ENCODE peak calls at places on chromosomes 12 and 14, in six cellular contexts. One of them, this sample, is unnamed.

GRCh38 chr14:35261774-35262173 is 30.4 kb upstream of the PSMA6 start:
- DNase-seq in GM12878: no peak
- DNase-seq in H1: no peak
- DNase-seq in GM12891: no peak
- DNase-seq in HepG2: no peak
- DNase-seq in K562: no peak
- DNase-seq in this sample: no peak

GRCh38 chr12:50314629-50315312 is 31.5 kb upstream of the LIMA1 start:
- DNase-seq in K562: peak
- DNase-seq in H1: no peak
- DNase-seq in GM12878: no peak
- DNase-seq in HepG2: peak
- DNase-seq in GM12891: no peak
- DNase-seq in this sample: no peak

GRCh38 chr12:132253698-132254480 is 75.5 kb downstream of the GALNT9 start:
- DNase-seq in GM12878: no peak
- DNase-seq in K562: no peak
- DNase-seq in H1: no peak
- DNase-seq in HepG2: no peak
- DNase-seq in GM12891: no peak
- DNase-seq in this sample: no peak

GRCh38 chr12:24839268-24839791 is 109.6 kb downstream of the BCAT1 start:
- DNase-seq in K562: no peak
- DNase-seq in GM12878: peak
- DNase-seq in HepG2: no peak
- DNase-seq in H1: no peak
- DNase-seq in GM12891: no peak
- DNase-seq in this sample: peak

GRCh38 chr12:19451196-19451595 is 11.9 kb downstream of the AEBP2 start:
- DNase-seq in HepG2: no peak
- DNase-seq in GM12878: no peak
- DNase-seq in K562: no peak
- DNase-seq in H1: peak
- DNase-seq in GM12891: no peak
- DNase-seq in this sample: no peak

GRCh38 chr14:37697489-37698121 is 102.2 kb downstream of the TTC6 start:
- DNase-seq in GM12891: no peak
- DNase-seq in GM12878: no peak
- DNase-seq in H1: no peak
- DNase-seq in HepG2: peak
- DNase-seq in K562: no peak
- DNase-seq in this sample: no peak

GRCh38 chr12:124098101-124098757 is 125.2 kb downstream of the ZNF664 start:
- DNase-seq in GM12891: no peak
- DNase-seq in GM12878: no peak
- DNase-seq in H1: no peak
- DNase-seq in K562: no peak
- DNase-seq in HepG2: no peak
- DNase-seq in this sample: no peak

GRCh38 chr12:47282206-47282605 is 202.4 kb upstream of the AMIGO2 start:
- DNase-seq in GM12878: no peak
- DNase-seq in GM12891: no peak
- DNase-seq in HepG2: no peak
- DNase-seq in H1: no peak
- DNase-seq in K562: no peak
- DNase-seq in this sample: no peak

GRCh38 chr14:58107947-58108552 is 44.0 kb downstream of the ARMH4 start:
- DNase-seq in H1: no peak
- DNase-seq in GM12878: no peak
- DNase-seq in K562: peak
- DNase-seq in HepG2: peak
- DNase-seq in GM12891: peak
- DNase-seq in this sample: no peak

GRCh38 chr14:33134975-33135374 is 196.3 kb downstream of the NPAS3 start:
- DNase-seq in H1: no peak
- DNase-seq in HepG2: no peak
- DNase-seq in GM12878: no peak
- DNase-seq in K562: no peak
- DNase-seq in GM12891: no peak
- DNase-seq in this sample: no peak

GRCh38 chr12:124939428-124940142 is 25.1 kb upstream of the UBC start:
- DNase-seq in K562: peak
- DNase-seq in GM12891: no peak
- DNase-seq in HepG2: peak
- DNase-seq in H1: peak
- DNase-seq in GM12878: peak
- DNase-seq in this sample: no peak

GRCh38 chr12:43095669-43096068 is 456.3 kb downstream of the ADAMTS20 start:
- DNase-seq in GM12891: no peak
- DNase-seq in K562: no peak
- DNase-seq in HepG2: no peak
- DNase-seq in GM12878: no peak
- DNase-seq in H1: no peak
- DNase-seq in this sample: no peak

GRCh38 chr12:89992668-89993401 is 284.2 kb upstream of the ATP2B1 start:
- DNase-seq in GM12878: no peak
- DNase-seq in GM12891: no peak
- DNase-seq in H1: no peak
- DNase-seq in K562: no peak
- DNase-seq in HepG2: no peak
- DNase-seq in this sample: no peak

GRCh38 chr14:46550836-46551235 is 100.7 kb downstream of the RPL10L start:
- DNase-seq in H1: no peak
- DNase-seq in GM12891: no peak
- DNase-seq in HepG2: no peak
- DNase-seq in K562: no peak
- DNase-seq in GM12878: no peak
- DNase-seq in this sample: no peak

GRCh38 chr14:32897724-32898064 is 41.0 kb upstream of the NPAS3 start:
- DNase-seq in GM12891: no peak
- DNase-seq in GM12878: no peak
- DNase-seq in K562: no peak
- DNase-seq in HepG2: no peak
- DNase-seq in H1: no peak
- DNase-seq in this sample: no peak

GRCh38 chr12:19988457-19988856 is 379.9 kb upstream of the PDE3A start:
- DNase-seq in HepG2: no peak
- DNase-seq in GM12891: no peak
- DNase-seq in H1: no peak
- DNase-seq in K562: no peak
- DNase-seq in GM12878: no peak
- DNase-seq in this sample: no peak

GRCh38 chr12:2183556-2184541 is 131.1 kb downstream of the CACNA1C start:
- DNase-seq in H1: no peak
- DNase-seq in HepG2: peak
- DNase-seq in GM12891: no peak
- DNase-seq in K562: no peak
- DNase-seq in GM12878: no peak
- DNase-seq in this sample: no peak

GRCh38 chr12:48811454-48812090 is 6.7 kb upstream of the CACNB3 start:
- DNase-seq in H1: no peak
- DNase-seq in HepG2: no peak
- DNase-seq in K562: no peak
- DNase-seq in GM12891: no peak
- DNase-seq in GM12878: no peak
- DNase-seq in this sample: no peak

GRCh38 chr12:67649165-67650126 is 901 bp downstream of the DYRK2 start:
- DNase-seq in K562: peak
- DNase-seq in H1: peak
- DNase-seq in GM12891: peak
- DNase-seq in HepG2: no peak
- DNase-seq in GM12878: no peak
- DNase-seq in this sample: peak

GRCh38 chr12:23550753-23551152 is 398.7 kb downstream of the SOX5 start:
- DNase-seq in H1: no peak
- DNase-seq in K562: no peak
- DNase-seq in GM12878: no peak
- DNase-seq in HepG2: peak
- DNase-seq in GM12891: no peak
- DNase-seq in this sample: no peak

GRCh38 chr12:68121143-68121542 is 38.4 kb downstream of the IFNG start:
- DNase-seq in HepG2: no peak
- DNase-seq in GM12878: no peak
- DNase-seq in H1: no peak
- DNase-seq in K562: no peak
- DNase-seq in GM12891: no peak
- DNase-seq in this sample: no peak

GRCh38 chr14:80208426-80208950 is 2.8 kb downstream of the DIO2 start:
- DNase-seq in HepG2: no peak
- DNase-seq in H1: no peak
- DNase-seq in GM12878: no peak
- DNase-seq in GM12891: no peak
- DNase-seq in K562: no peak
- DNase-seq in this sample: no peak

GRCh38 chr12:128938886-128939285 is 85.6 kb downstream of the GLT1D1 start:
- DNase-seq in K562: no peak
- DNase-seq in GM12891: no peak
- DNase-seq in HepG2: peak
- DNase-seq in H1: no peak
- DNase-seq in GM12878: no peak
- DNase-seq in this sample: no peak

GRCh38 chr12:43863770-43864366 is 28.0 kb downstream of the TMEM117 start:
- DNase-seq in GM12878: no peak
- DNase-seq in HepG2: no peak
- DNase-seq in GM12891: no peak
- DNase-seq in H1: no peak
- DNase-seq in K562: no peak
- DNase-seq in this sample: no peak

GRCh38 chr12:63400746-63401145 is 249.7 kb upstream of the AVPR1A start:
- DNase-seq in K562: no peak
- DNase-seq in GM12891: no peak
- DNase-seq in H1: no peak
- DNase-seq in GM12878: no peak
- DNase-seq in HepG2: peak
- DNase-seq in this sample: no peak

GRCh38 chr14:58146399-58146798 is 5.6 kb downstream of the ARMH4 start:
- DNase-seq in GM12878: no peak
- DNase-seq in GM12891: no peak
- DNase-seq in K562: no peak
- DNase-seq in HepG2: no peak
- DNase-seq in H1: no peak
- DNase-seq in this sample: no peak

GRCh38 chr12:79344855-79345840 is 345.6 kb downstream of the PAWR start:
- DNase-seq in HepG2: peak
- DNase-seq in GM12891: no peak
- DNase-seq in GM12878: peak
- DNase-seq in H1: no peak
- DNase-seq in K562: peak
- DNase-seq in this sample: peak

GRCh38 chr12:76226397-76226796 is 121.8 kb downstream of the BBS10 start:
- DNase-seq in H1: no peak
- DNase-seq in HepG2: no peak
- DNase-seq in GM12878: no peak
- DNase-seq in GM12891: no peak
- DNase-seq in K562: no peak
- DNase-seq in this sample: no peak
- TF ChIP-seq POLR2A in H1: no peak
- TF ChIP-seq POLR2A in HepG2: no peak
- TF ChIP-seq POLR2A in GM12878: no peak
- TF ChIP-seq POLR2A in GM12891: no peak
- TF ChIP-seq POLR2A in K562: no peak
- TF ChIP-seq POLR2A in this sample: no peak

GRCh38 chr14:51094901-51095853 is at the start of gene TRIM9:
- DNase-seq in H1: peak
- DNase-seq in GM12878: peak
- DNase-seq in GM12891: peak
- DNase-seq in K562: peak
- DNase-seq in HepG2: peak
- DNase-seq in this sample: peak

GRCh38 chr14:51095854-51096823 is 1.2 kb upstream of the TRIM9 start:
- DNase-seq in GM12878: no peak
- DNase-seq in H1: no peak
- DNase-seq in HepG2: no peak
- DNase-seq in GM12891: no peak
- DNase-seq in K562: no peak
- DNase-seq in this sample: no peak

GRCh38 chr14:51096870-51097269 is 2.0 kb upstream of the TRIM9 start:
- DNase-seq in K562: no peak
- DNase-seq in GM12891: no peak
- DNase-seq in HepG2: no peak
- DNase-seq in GM12878: no peak
- DNase-seq in H1: no peak
- DNase-seq in this sample: no peak

GRCh38 chr14:51094282-51094821 is 553 bp downstream of the TRIM9 start:
- DNase-seq in HepG2: no peak
- DNase-seq in K562: no peak
- DNase-seq in GM12878: no peak
- DNase-seq in H1: peak
- DNase-seq in GM12891: peak
- DNase-seq in this sample: peak

GRCh38 chr14:51097287-51097686 is 2.4 kb upstream of the TRIM9 start:
- DNase-seq in K562: no peak
- DNase-seq in GM12878: no peak
- DNase-seq in H1: no peak
- DNase-seq in GM12891: no peak
- DNase-seq in HepG2: no peak
- DNase-seq in this sample: no peak
- TF ChIP-seq TAF1 in K562: no peak
- TF ChIP-seq TAF1 in GM12878: no peak
- TF ChIP-seq TAF1 in H1: no peak
- TF ChIP-seq TAF1 in GM12891: no peak
- TF ChIP-seq TAF1 in HepG2: no peak
- TF ChIP-seq TAF1 in this sample: no peak

DNA sequence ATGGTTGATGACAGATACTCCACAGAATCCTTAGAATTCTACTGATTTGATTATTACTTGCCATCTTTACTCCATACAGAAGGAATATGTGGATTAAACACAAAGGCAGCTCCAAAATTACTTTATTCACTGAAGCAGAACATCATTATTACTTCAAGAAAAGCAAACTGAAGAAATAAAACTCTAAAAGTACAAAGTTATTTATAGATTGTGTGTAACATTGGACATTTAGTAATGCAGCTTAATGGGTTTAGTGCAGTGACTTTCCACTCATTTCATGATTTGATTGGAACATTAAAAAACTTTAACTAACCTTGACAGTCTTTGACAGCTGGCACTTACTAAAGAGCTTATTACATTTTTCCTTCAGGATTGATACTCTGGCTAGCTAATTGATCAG is 59.0 kb upstream of the ATP2A2 start:
- DNase-seq in K562: no peak
- DNase-seq in GM12891: no peak
- DNase-seq in H1: no peak
- DNase-seq in HepG2: no peak
- DNase-seq in GM12878: no peak
- DNase-seq in this sample: no peak
- TF ChIP-seq POLR2AphosphoS5 in K562: no peak
- TF ChIP-seq POLR2AphosphoS5 in GM12891: no peak
- TF ChIP-seq POLR2AphosphoS5 in H1: no peak
- TF ChIP-seq POLR2AphosphoS5 in HepG2: no peak
- TF ChIP-seq POLR2AphosphoS5 in GM12878: no peak
- TF ChIP-seq POLR2AphosphoS5 in this sample: no peak

DNA sequence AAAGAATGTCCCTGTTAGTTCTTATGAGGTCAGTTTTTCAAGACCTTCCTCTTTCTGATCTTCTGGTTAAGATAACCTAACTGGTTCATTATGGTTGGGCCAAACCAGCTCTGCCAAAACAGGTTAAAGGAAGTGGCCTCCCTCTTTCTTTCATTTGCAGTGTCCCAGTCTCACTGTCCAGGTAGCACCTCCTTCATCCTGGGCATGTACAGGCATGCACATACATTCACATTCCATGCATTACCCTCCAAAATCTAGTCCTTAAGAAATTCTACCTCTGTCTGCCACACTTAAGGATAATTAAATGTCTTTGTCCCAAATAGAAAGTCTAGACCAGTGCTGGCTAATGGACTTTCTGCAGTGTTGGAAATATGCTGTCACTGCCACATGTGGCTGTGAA is 169.2 kb downstream of the PCNX1 start:
- DNase-seq in H1: no peak
- DNase-seq in GM12878: no peak
- DNase-seq in HepG2: no peak
- DNase-seq in K562: no peak
- DNase-seq in GM12891: no peak
- DNase-seq in this sample: no peak
- TF ChIP-seq POLR2A in H1: no peak
- TF ChIP-seq POLR2A in GM12878: no peak
- TF ChIP-seq POLR2A in HepG2: no peak
- TF ChIP-seq POLR2A in K562: no peak
- TF ChIP-seq POLR2A in GM12891: no peak
- TF ChIP-seq POLR2A in this sample: no peak